ENCODE peak calls at places on chromosomes 7 and 10, in ten cellular contexts. One of them, this sample, is unnamed.

GRCh38 chr7:101237206-101238067 is at the start of gene CLDN15:
- DNase-seq in caudate nucleus: no peak
- DNase-seq in lower lobe of right lung: no peak
- DNase-seq in activated naive CD4-positive, alpha-beta T cell treated with anti-CD3 and anti-CD28 coated beads, Interleukin-2, amount 10 ng/mL, durations not matched to agents 7 days and 5 days: no peak
- DNase-seq in H54: no peak
- DNase-seq in foreskin fibroblast: peak
- DNase-seq in retina: no peak
- DNase-seq in activated naive CD8-positive, alpha-beta T cell treated with anti-CD3 and anti-CD28 coated beads, Interleukin-2, amount 50 U/mL, for 24 hours: no peak
- DNase-seq in HEK293T: no peak
- DNase-seq in heart left ventricle: peak
- DNase-seq in this sample: no peak

GRCh38 chr7:10429031-10429430 is 544.6 kb upstream of the PHF14 start:
- DNase-seq in caudate nucleus: no peak
- DNase-seq in lower lobe of right lung: no peak
- DNase-seq in activated naive CD4-positive, alpha-beta T cell treated with anti-CD3 and anti-CD28 coated beads, Interleukin-2, amount 10 ng/mL, durations not matched to agents 7 days and 5 days: no peak
- DNase-seq in H54: no peak
- DNase-seq in foreskin fibroblast: no peak
- DNase-seq in retina: peak
- DNase-seq in activated naive CD8-positive, alpha-beta T cell treated with anti-CD3 and anti-CD28 coated beads, Interleukin-2, amount 50 U/mL, for 24 hours: no peak
- DNase-seq in HEK293T: no peak
- DNase-seq in heart left ventricle: no peak
- DNase-seq in this sample: no peak

GRCh38 chr10:130484131-130484911 is 348.1 kb downstream of the GLRX3 start:
- DNase-seq in caudate nucleus: no peak
- DNase-seq in lower lobe of right lung: no peak
- DNase-seq in activated naive CD4-positive, alpha-beta T cell treated with anti-CD3 and anti-CD28 coated beads, Interleukin-2, amount 10 ng/mL, durations not matched to agents 7 days and 5 days: no peak
- DNase-seq in H54: no peak
- DNase-seq in foreskin fibroblast: no peak
- DNase-seq in retina: no peak
- DNase-seq in activated naive CD8-positive, alpha-beta T cell treated with anti-CD3 and anti-CD28 coated beads, Interleukin-2, amount 50 U/mL, for 24 hours: no peak
- DNase-seq in HEK293T: no peak
- DNase-seq in heart left ventricle: no peak
- DNase-seq in this sample: no peak

GRCh38 chr7:84455788-84456187 is 261.2 kb upstream of the SEMA3A start:
- DNase-seq in caudate nucleus: no peak
- DNase-seq in lower lobe of right lung: no peak
- DNase-seq in activated naive CD4-positive, alpha-beta T cell treated with anti-CD3 and anti-CD28 coated beads, Interleukin-2, amount 10 ng/mL, durations not matched to agents 7 days and 5 days: no peak
- DNase-seq in H54: no peak
- DNase-seq in foreskin fibroblast: peak
- DNase-seq in retina: no peak
- DNase-seq in activated naive CD8-positive, alpha-beta T cell treated with anti-CD3 and anti-CD28 coated beads, Interleukin-2, amount 50 U/mL, for 24 hours: no peak
- DNase-seq in HEK293T: no peak
- DNase-seq in heart left ventricle: no peak
- DNase-seq in this sample: no peak

GRCh38 chr7:68792351-68792750 is 805.9 kb upstream of the AUTS2 start:
- DNase-seq in caudate nucleus: no peak
- DNase-seq in lower lobe of right lung: no peak
- DNase-seq in activated naive CD4-positive, alpha-beta T cell treated with anti-CD3 and anti-CD28 coated beads, Interleukin-2, amount 10 ng/mL, durations not matched to agents 7 days and 5 days: no peak
- DNase-seq in H54: no peak
- DNase-seq in foreskin fibroblast: no peak
- DNase-seq in retina: no peak
- DNase-seq in activated naive CD8-positive, alpha-beta T cell treated with anti-CD3 and anti-CD28 coated beads, Interleukin-2, amount 50 U/mL, for 24 hours: no peak
- DNase-seq in HEK293T: no peak
- DNase-seq in heart left ventricle: no peak
- DNase-seq in this sample: no peak

GRCh38 chr7:114158275-114158674 is 239.5 kb upstream of the PPP1R3A start:
- DNase-seq in caudate nucleus: no peak
- DNase-seq in lower lobe of right lung: no peak
- DNase-seq in activated naive CD4-positive, alpha-beta T cell treated with anti-CD3 and anti-CD28 coated beads, Interleukin-2, amount 10 ng/mL, durations not matched to agents 7 days and 5 days: no peak
- DNase-seq in H54: no peak
- DNase-seq in foreskin fibroblast: no peak
- DNase-seq in retina: no peak
- DNase-seq in activated naive CD8-positive, alpha-beta T cell treated with anti-CD3 and anti-CD28 coated beads, Interleukin-2, amount 50 U/mL, for 24 hours: no peak
- DNase-seq in HEK293T: no peak
- DNase-seq in heart left ventricle: no peak
- DNase-seq in this sample: no peak

GRCh38 chr10:61332506-61332905 is 120.7 kb downstream of the TMEM26 start:
- DNase-seq in caudate nucleus: no peak
- DNase-seq in lower lobe of right lung: no peak
- DNase-seq in activated naive CD4-positive, alpha-beta T cell treated with anti-CD3 and anti-CD28 coated beads, Interleukin-2, amount 10 ng/mL, durations not matched to agents 7 days and 5 days: no peak
- DNase-seq in H54: no peak
- DNase-seq in foreskin fibroblast: no peak
- DNase-seq in retina: no peak
- DNase-seq in activated naive CD8-positive, alpha-beta T cell treated with anti-CD3 and anti-CD28 coated beads, Interleukin-2, amount 50 U/mL, for 24 hours: no peak
- DNase-seq in HEK293T: no peak
- DNase-seq in heart left ventricle: no peak
- DNase-seq in this sample: no peak

GRCh38 chr10:128998101-128998500 is 468.9 kb upstream of the MGMT start:
- DNase-seq in caudate nucleus: no peak
- DNase-seq in lower lobe of right lung: no peak
- DNase-seq in activated naive CD4-positive, alpha-beta T cell treated with anti-CD3 and anti-CD28 coated beads, Interleukin-2, amount 10 ng/mL, durations not matched to agents 7 days and 5 days: no peak
- DNase-seq in H54: no peak
- DNase-seq in foreskin fibroblast: no peak
- DNase-seq in retina: no peak
- DNase-seq in activated naive CD8-positive, alpha-beta T cell treated with anti-CD3 and anti-CD28 coated beads, Interleukin-2, amount 50 U/mL, for 24 hours: no peak
- DNase-seq in HEK293T: no peak
- DNase-seq in heart left ventricle: no peak
- DNase-seq in this sample: no peak

This sample was measured in GM04504.